ENCODE peak calls at places on chromosomes 13 and 19, in five cellular contexts. S, V, G, E and A are unnamed samples.

GRCh38 chr13:77918391-77919261 is at the start of gene EDNRB:
- DNase-seq in S (peak), V (no peak), G (no peak), E (no peak), A (no peak)

GRCh38 chr19:33293255-33294057 is 8.9 kb downstream of the CEBPA start:
- DNase-seq in S (no peak), V (peak), G (peak), E (no peak), A (no peak)

GRCh38 chr13:113399755-113400149 is 35.8 kb upstream of the GRTP1 start:
- DNase-seq in S (no peak), V (no peak), G (no peak), E (no peak), A (no peak)

GRCh38 chr13:43307921-43308433 is 284.6 kb downstream of the DNAJC15 start:
- DNase-seq in S (no peak), V (no peak), G (peak), E (no peak), A (peak)

GRCh38 chr19:10800488-10800887 is 35.5 kb downstream of the TMED1 start:
- DNase-seq in S (no peak), V (no peak), G (no peak), E (no peak), A (no peak)

GRCh38 chr13:104099750-104100149 is 1033.5 kb upstream of the SLC10A2 start:
- DNase-seq in S (no peak), V (no peak), G (no peak), E (no peak), A (no peak)

GRCh38 chr13:97422118-97423054 is 11.6 kb upstream of the RAP2A start:
- DNase-seq in S (no peak), V (no peak), G (no peak), E (no peak), A (no peak)

GRCh38 chr13:25192052-25192451 is 20.0 kb upstream of the AMER2 start:
- DNase-seq in S (no peak), V (no peak), G (no peak), E (no peak), A (no peak)

GRCh38 chr13:51919531-51919930 is 57.8 kb downstream of the CCDC70 start:
- DNase-seq in S (no peak), V (no peak), G (no peak), E (no peak), A (no peak)

GRCh38 chr13:74751739-74752138 is 617.5 kb upstream of the KLF12 start:
- DNase-seq in S (no peak), V (no peak), G (no peak), E (no peak), A (no peak)

GRCh38 chr19:5903054-5903501 is 512 bp downstream of the NDUFA11 start:
- DNase-seq in S (no peak), V (peak), G (no peak), E (no peak), A (no peak)

GRCh38 chr13:19586904-19587634 is 25.7 kb upstream of the TPTE2 start:
- DNase-seq in S (no peak), V (peak), G (peak), E (no peak), A (peak)

GRCh38 chr13:28744091-28744536 is 25.3 kb upstream of the SLC46A3 start:
- DNase-seq in S (no peak), V (no peak), G (no peak), E (no peak), A (no peak)

GRCh38 chr13:114320065-114320464 is 5.8 kb downstream of the CHAMP1 start:
- DNase-seq in S (no peak), V (no peak), G (no peak), E (no peak), A (no peak)

GRCh38 chr19:49272204-49272603 is 52.8 kb downstream of the SLC6A16 start:
- DNase-seq in S (no peak), V (no peak), G (no peak), E (peak), A (no peak)

GRCh38 chr13:26022538-26023292 is 29.1 kb downstream of the SHISA2 start:
- DNase-seq in S (no peak), V (no peak), G (no peak), E (no peak), A (no peak)

GRCh38 chr19:5563941-5564612 is 3.7 kb downstream of the TINCR start:
- DNase-seq in S (no peak), V (no peak), G (no peak), E (no peak), A (no peak)

GRCh38 chr19:46764817-46765291 is 18.6 kb upstream of the STRN4 start:
- DNase-seq in S (no peak), V (no peak), G (peak), E (no peak), A (no peak)

GRCh38 chr19:52735734-52736133 is 890 bp upstream of the ZNF611 start:
- DNase-seq in S (peak), V (no peak), G (peak), E (no peak), A (no peak)

GRCh38 chr19:41376241-41376997 is at the start of gene TMEM91:
- DNase-seq in S (no peak), V (no peak), G (no peak), E (no peak), A (no peak)

GRCh38 chr13:49456156-49456555 is 12.1 kb downstream of the SETDB2 start:
- DNase-seq in S (no peak), V (no peak), G (no peak), E (no peak), A (no peak)

GRCh38 chr13:52156724-52157251 is 2.6 kb downstream of the NEK3 start:
- DNase-seq in S (no peak), V (no peak), G (no peak), E (no peak), A (no peak)

GRCh38 chr19:47036233-47036651 is 12.2 kb downstream of the TMEM160 start:
- DNase-seq in S (no peak), V (no peak), G (no peak), E (no peak), A (no peak)

GRCh38 chr13:104691765-104692164 is 1625.5 kb upstream of the SLC10A2 start:
- DNase-seq in S (no peak), V (no peak), G (no peak), E (no peak), A (no peak)

GRCh38 chr13:40485611-40486517 is 180.6 kb downstream of the FOXO1 start:
- DNase-seq in S (no peak), V (no peak), G (no peak), E (no peak), A (no peak)

GRCh38 chr19:36378625-36379509 is at the start of gene ZFP14:
- DNase-seq in S (peak), V (peak), G (peak), E (peak), A (peak)

GRCh38 chr13:39329182-39329639 is 273.8 kb downstream of the LHFPL6 start:
- DNase-seq in S (peak), V (no peak), G (no peak), E (no peak), A (no peak)

GRCh38 chr13:72953391-72953960 is 105.3 kb upstream of the KLF5 start:
- DNase-seq in S (no peak), V (no peak), G (no peak), E (no peak), A (no peak)

GRCh38 chr19:43809762-43810696 is 7.8 kb upstream of the LYPD5 start:
- DNase-seq in S (no peak), V (peak), G (peak), E (peak), A (peak)

GRCh38 chr19:16373539-16373938 is 48.9 kb downstream of the KLF2 start:
- DNase-seq in S (no peak), V (no peak), G (peak), E (no peak), A (no peak)

GRCh38 chr13:110560606-110561334 is 752 bp downstream of the RAB20 start:
- DNase-seq in S (no peak), V (no peak), G (peak), E (no peak), A (no peak)
- TF ChIP-seq ZNF274 in S (no peak), V (no peak), G (no peak), E (no peak), A (no peak)

GRCh38 chr13:94328336-94329041 is 151.0 kb downstream of the DCT start:
- DNase-seq in S (no peak), V (no peak), G (no peak), E (no peak), A (no peak)
- TF ChIP-seq SP1 in S (no peak), V (no peak), G (no peak), E (no peak), A (no peak)

GRCh38 chr19:18130523-18131242 is 22.3 kb upstream of the PIK3R2 start:
- DNase-seq in S (no peak), V (no peak), G (no peak), E (no peak), A (no peak)
- TF ChIP-seq ZNF274 in S (no peak), V (no peak), G (no peak), E (no peak), A (no peak)

DNA sequence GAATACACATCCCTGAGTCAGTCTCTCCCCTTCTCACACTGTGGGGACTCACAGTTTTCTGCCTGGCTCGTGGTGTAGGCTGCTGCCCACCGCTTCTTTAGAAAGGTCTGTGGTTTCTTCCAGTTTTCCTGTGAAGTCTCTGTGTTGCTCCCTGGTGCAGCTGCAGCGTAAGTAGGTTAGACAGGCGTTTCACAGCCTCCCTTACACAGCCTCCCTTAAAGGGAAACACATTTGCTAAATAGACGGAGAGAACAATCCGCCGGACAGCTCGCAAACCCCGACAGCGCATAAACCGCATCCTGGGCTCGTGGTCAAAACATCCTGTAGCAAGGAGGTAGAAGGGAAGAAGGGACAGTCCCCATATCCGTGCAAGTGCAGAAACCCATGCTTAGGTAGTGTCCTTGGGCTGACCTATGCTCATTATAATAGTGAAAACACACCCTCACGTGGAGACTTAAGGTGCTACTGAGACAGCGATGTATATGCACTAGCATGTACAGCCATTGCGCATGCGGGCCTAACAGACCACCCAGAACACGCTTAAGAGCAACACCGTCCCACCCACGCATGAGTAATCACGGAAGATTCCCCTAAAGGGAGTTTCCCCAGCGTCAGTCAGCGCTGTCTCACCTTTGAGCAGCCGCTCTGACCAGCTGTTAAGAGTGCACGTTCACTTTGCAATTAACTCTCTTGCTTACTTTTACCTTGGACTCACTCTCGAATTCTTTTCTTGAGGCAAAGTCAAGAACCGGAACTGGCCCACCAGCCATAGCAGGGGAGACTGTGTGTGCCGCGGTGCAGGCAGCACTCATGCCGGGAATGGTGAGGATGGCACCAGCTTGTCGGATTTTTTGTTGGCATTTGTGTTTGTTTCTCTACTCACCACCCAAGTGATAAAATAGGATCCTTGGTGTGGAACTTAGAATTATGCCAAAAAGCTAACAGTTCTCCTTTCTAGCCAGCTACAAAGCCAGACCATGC is 16.6 kb downstream of the SIGLEC8 start:
- DNase-seq in S (no peak), V (peak), G (no peak), E (no peak), A (peak)
- TF ChIP-seq SP1 in S (no peak), V (no peak), G (no peak), E (no peak), A (peak)